ENCODE peak calls at places on chromosomes 3 and 15, in nine cellular contexts. G is tibial nerve, D is breast epithelium, F is endothelial cell of umbilical vein, J is A549, B is NB4, T is upper lobe of left lung, X is heart left ventricle, A is erythroblast. H is an unnamed sample.
A peak's percentile ranks its signal among the peaks of the same experiment; 100 is the strongest.

GRCh38 chr15:59197459-59197858 is 9.2 kb upstream of the LDHAL6B start:
- DNase-seq in T (no peak), X (no peak), F (no peak), J (no peak), D (no peak), B (no peak), A (no peak), G (no peak), H (no peak)

GRCh38 chr15:26767169-26767670 is 5.6 kb downstream of the GABRB3 start:
- DNase-seq in F (no peak), A (no peak), T (no peak), G (no peak), D (no peak), X (no peak), B (no peak), J (peak; percentile 59), H (no peak)

GRCh38 chr3:42340466-42340865 is 69.9 kb downstream of the LYZL4 start:
- DNase-seq in D (no peak), J (no peak), B (no peak), T (no peak), X (no peak), A (no peak), F (no peak), G (no peak), H (no peak)

GRCh38 chr3:11198495-11198894 is 44.2 kb downstream of the HRH1 start:
- DNase-seq in B (no peak), A (no peak), X (no peak), F (no peak), D (no peak), J (no peak), T (no peak), G (no peak), H (no peak)

GRCh38 chr3:148218222-148218621 is 479.5 kb upstream of the AGTR1 start:
- DNase-seq in X (no peak), B (no peak), F (no peak), A (no peak), J (no peak), T (no peak), D (no peak), G (peak; percentile 20), H (no peak)

GRCh38 chr3:57974796-57975388 is 33.3 kb upstream of the FLNB start:
- DNase-seq in B (peak; percentile 26), D (no peak), A (no peak), T (no peak), X (no peak), G (no peak), J (peak; percentile 98), F (peak; percentile 86), H (peak; percentile 67)

GRCh38 chr3:188827593-188827992 is 344.2 kb upstream of the TPRG1 start:
- DNase-seq in A (no peak), T (no peak), D (no peak), X (no peak), F (no peak), B (no peak), J (no peak), G (no peak), H (no peak)

GRCh38 chr3:82581350-82581749 is 819.9 kb upstream of the GBE1 start:
- DNase-seq in A (no peak), F (no peak), T (no peak), X (no peak), B (no peak), J (no peak), G (no peak), D (no peak), H (peak; percentile 9)

GRCh38 chr3:183224180-183224579 is 28.9 kb upstream of the B3GNT5 start:
- DNase-seq in T (no peak), X (no peak), D (no peak), B (no peak), F (no peak), J (no peak), G (no peak), A (peak; percentile 68), H (no peak)

DNA sequence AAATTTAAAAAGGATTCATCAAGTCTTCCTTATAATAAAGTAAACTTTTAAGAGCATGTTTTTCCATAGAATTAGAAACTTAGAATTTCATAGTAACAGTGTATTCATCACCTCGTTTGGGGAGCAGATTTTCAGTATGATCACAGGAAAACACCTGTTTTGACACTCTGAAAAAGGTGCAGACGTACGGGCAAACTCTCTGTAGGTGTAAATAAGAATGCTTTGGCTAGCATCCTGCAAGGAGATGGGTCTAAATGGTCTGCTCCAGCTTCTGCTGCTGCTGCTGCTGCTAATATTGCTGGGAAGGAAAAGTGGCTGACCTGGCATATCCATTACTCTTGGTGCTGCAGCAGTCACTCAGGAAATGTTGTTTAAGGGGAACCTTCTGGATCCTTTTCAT is 66.0 kb downstream of the MBNL1 start:
- DNase-seq in J (no peak), G (no peak), A (no peak), X (no peak), D (no peak), B (no peak), T (no peak), F (no peak), H (no peak)
- TF ChIP-seq POLR2A in J (no peak), G (no peak), A (no peak), X (no peak), D (no peak), B (no peak), T (no peak), F (no peak), H (no peak)

GRCh38 chr3:39383190-39383912 is at the start of gene SLC25A38:
- DNase-seq in F (peak; percentile 86), G (peak; percentile 70), X (peak; percentile 82), T (peak; percentile 93), B (peak; percentile 94), J (peak; percentile 94), D (peak; percentile 54), A (no peak), H (peak; percentile 75)
- TF ChIP-seq POLR2A in F (peak; percentile 71), G (peak; percentile 32), X (no peak), T (peak; percentile 64), B (peak; percentile 73), J (peak; percentile 51), D (no peak), A (no peak), H (peak; percentile 31)

DNA sequence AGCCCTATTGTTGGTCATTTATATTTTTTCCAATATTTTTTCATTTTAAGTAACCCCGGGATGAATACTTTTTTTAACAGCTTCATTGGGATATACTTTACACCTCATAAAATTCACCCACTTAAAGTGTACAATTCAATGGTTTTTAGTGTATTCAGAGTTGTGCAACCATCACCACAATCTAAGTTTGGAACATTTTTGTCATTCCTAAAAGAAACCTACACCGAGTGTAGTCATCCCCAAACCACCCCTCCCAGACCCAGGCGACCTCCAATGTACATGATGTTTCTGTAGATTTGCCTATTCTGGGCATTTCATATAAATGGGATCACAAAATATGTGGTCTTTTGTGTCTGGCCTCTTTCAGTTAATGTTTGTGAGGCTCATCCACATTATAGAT is 118.3 kb upstream of the FRMD4B start:
- DNase-seq in J (no peak), D (no peak), G (no peak), F (no peak), A (no peak), X (no peak), B (no peak), T (no peak), H (no peak)
- TF ChIP-seq POLR2A in J (no peak), D (no peak), G (no peak), F (no peak), A (no peak), X (no peak), B (no peak), T (no peak), H (no peak)

DNA sequence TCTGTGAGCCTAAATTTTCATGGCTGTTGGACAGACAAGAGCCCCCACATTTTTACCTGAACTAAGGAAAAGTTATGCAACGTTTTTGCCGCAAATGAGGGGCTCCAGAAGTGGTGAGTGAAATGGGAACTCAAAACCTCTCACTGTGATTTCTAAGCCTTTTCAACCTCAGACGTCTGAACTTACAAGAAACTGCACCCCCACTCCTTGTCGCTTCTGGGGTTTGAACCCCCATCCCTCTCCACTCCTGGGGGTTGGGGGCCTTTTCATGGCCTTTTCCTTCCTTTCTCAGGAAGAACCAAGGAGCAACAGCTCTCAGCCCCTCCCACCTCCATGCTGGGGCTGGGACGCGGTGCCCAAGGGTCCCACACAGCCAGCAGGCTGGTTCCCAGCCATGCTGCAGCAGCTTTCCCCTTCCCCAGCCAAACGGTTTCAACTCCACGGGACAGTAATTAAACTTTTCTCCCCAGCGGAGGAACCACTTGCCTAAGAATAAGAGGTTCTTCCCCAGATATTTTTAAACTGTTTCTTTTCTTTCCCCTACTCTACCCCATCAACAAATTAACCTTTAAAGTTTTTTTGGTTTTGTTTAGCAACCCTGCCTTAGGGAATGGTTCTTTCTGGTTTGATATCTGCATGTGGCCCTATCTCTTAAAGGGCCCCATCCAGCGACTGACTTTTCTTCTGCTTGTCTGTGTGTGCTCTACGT is 387.6 kb upstream of the CBLB start:
- DNase-seq in J (no peak), G (no peak), A (no peak), X (no peak), T (peak; percentile 28), B (no peak), F (no peak), D (no peak), H (no peak)
- TF ChIP-seq POLR2A in J (no peak), G (no peak), A (no peak), X (no peak), T (no peak), B (no peak), F (no peak), D (no peak), H (no peak)

GRCh38 chr3:135157045-135157444 is 362.0 kb downstream of the EPHB1 start:
- DNase-seq in F (no peak), J (no peak), B (no peak), D (no peak), G (no peak), T (no peak), A (no peak), X (no peak), H (no peak)

GRCh38 chr3:135155791-135156190 is 360.7 kb downstream of the EPHB1 start:
- DNase-seq in J (no peak), D (no peak), X (no peak), B (no peak), A (no peak), G (no peak), F (no peak), T (no peak), H (no peak)

GRCh38 chr3:135154186-135154585 is 359.1 kb downstream of the EPHB1 start:
- DNase-seq in D (no peak), A (no peak), T (no peak), J (no peak), G (no peak), B (no peak), X (no peak), F (no peak), H (no peak)

GRCh38 chr3:135159848-135160247 is 364.8 kb downstream of the EPHB1 start:
- DNase-seq in F (no peak), G (no peak), J (no peak), X (no peak), T (no peak), D (no peak), B (no peak), A (no peak), H (no peak)

DNA sequence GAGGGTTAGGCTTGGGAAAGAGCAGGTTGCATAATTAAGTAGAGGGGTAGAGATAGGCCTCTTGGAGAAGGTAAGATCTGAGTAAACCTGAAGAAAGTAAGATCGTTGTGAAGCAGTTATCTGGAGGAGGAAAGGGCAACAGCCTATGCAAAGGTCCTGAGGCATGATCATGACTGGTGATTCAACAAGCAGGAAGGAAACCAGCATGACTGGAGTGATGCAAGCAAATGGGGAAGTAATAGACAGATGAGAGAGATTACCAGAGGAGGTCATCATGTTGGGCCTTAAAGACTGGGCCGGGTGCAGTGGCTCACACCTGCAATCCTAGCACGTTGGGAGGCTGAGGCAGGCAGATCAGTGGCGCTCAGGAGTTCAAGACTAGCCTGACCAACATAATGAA is 360.2 kb downstream of the EPHB1 start:
- DNase-seq in F (no peak), A (no peak), J (no peak), T (no peak), X (no peak), D (no peak), G (no peak), B (peak; percentile 44), H (no peak)
- TF ChIP-seq POLR2A in F (no peak), A (no peak), J (no peak), T (no peak), X (no peak), D (no peak), G (no peak), B (no peak), H (no peak)

H was measured in H54.